ENCODE peak calls at places on chromosomes 12 and 14, in six cellular contexts. J is left ventricle myocardium inferior, Y is fibroblast of the aortic adventitia, S is Panc1, R is cardiac fibroblast, C is sigmoid colon. P is an unnamed sample.

GRCh38 chr14:61186793-61187641 is 94.1 kb downstream of the TMEM30B start:
- DNase-seq in J (no peak), Y (no peak), S (no peak), R (no peak), C (no peak), P (no peak)

GRCh38 chr12:2408262-2408661 is 355.5 kb downstream of the CACNA1C start:
- DNase-seq in J (no peak), Y (no peak), S (no peak), R (no peak), C (no peak), P (no peak)

GRCh38 chr12:26280869-26281268 is 85.5 kb downstream of the SSPN start:
- DNase-seq in J (no peak), Y (no peak), S (no peak), R (no peak), C (no peak), P (no peak)

GRCh38 chr12:52175411-52176350 is 16.1 kb downstream of the KRT80 start:
- DNase-seq in J (no peak), Y (no peak), S (no peak), R (peak; percentile 65), C (no peak), P (no peak)

GRCh38 chr12:79547044-79547734 is 143.6 kb downstream of the PAWR start:
- DNase-seq in J (no peak), Y (peak; percentile 85), S (peak; percentile 93), R (peak; percentile 92), C (no peak), P (no peak)

GRCh38 chr12:119328111-119328510 is 6.4 kb upstream of the CCDC60 start:
- DNase-seq in J (no peak), Y (no peak), S (peak; percentile 7), R (no peak), C (peak; percentile 69), P (peak; percentile 33)

GRCh38 chr12:1917172-1918070 is 1.0 kb downstream of the CACNA2D4 start:
- DNase-seq in J (no peak), Y (no peak), S (no peak), R (no peak), C (peak; percentile 66), P (no peak)

GRCh38 chr12:12813120-12814101 is at the start of gene DDX47:
- DNase-seq in J (peak; percentile 97), Y (peak; percentile 91), S (no peak), R (peak; percentile 94), C (peak; percentile 97), P (peak; percentile 99)

GRCh38 chr12:57628280-57629191 is 4.5 kb downstream of the B4GALNT1 start:
- DNase-seq in J (no peak), Y (no peak), S (no peak), R (no peak), C (peak; percentile 58), P (no peak)

GRCh38 chr12:53695148-53696138 is 19.6 kb upstream of the ATP5MC2 start:
- DNase-seq in J (no peak), Y (peak; percentile 56), S (no peak), R (peak; percentile 77), C (no peak), P (peak; percentile 44)

GRCh38 chr12:73623421-73623820 is 914.2 kb upstream of the ATXN7L3B start:
- DNase-seq in J (no peak), Y (no peak), S (no peak), R (no peak), C (no peak), P (no peak)

GRCh38 chr12:2255301-2255700 is 202.5 kb downstream of the CACNA1C start:
- DNase-seq in J (no peak), Y (no peak), S (no peak), R (no peak), C (no peak), P (no peak)

GRCh38 chr14:88791629-88792571 is 853 bp downstream of the EML5 start:
- DNase-seq in J (no peak), Y (no peak), S (no peak), R (no peak), C (peak; percentile 66), P (peak; percentile 54)

GRCh38 chr12:58920102-58920955 is at the start of gene LRIG3:
- DNase-seq in J (peak; percentile 90), Y (peak; percentile 89), S (peak; percentile 41), R (peak; percentile 89), C (peak; percentile 96), P (peak; percentile 90)

GRCh38 chr12:58919271-58920101 is 818 bp downstream of the LRIG3 start:
- DNase-seq in J (no peak), Y (peak; percentile 67), S (peak; percentile 33), R (peak; percentile 66), C (peak; percentile 71), P (peak; percentile 67)

GRCh38 chr12:58923781-58924180 is 3.5 kb upstream of the LRIG3 start:
- DNase-seq in J (no peak), Y (no peak), S (no peak), R (no peak), C (no peak), P (no peak)

GRCh38 chr12:58922849-58923248 is 2.5 kb upstream of the LRIG3 start:
- DNase-seq in J (no peak), Y (peak; percentile 85), S (no peak), R (peak; percentile 75), C (no peak), P (no peak)

DNA sequence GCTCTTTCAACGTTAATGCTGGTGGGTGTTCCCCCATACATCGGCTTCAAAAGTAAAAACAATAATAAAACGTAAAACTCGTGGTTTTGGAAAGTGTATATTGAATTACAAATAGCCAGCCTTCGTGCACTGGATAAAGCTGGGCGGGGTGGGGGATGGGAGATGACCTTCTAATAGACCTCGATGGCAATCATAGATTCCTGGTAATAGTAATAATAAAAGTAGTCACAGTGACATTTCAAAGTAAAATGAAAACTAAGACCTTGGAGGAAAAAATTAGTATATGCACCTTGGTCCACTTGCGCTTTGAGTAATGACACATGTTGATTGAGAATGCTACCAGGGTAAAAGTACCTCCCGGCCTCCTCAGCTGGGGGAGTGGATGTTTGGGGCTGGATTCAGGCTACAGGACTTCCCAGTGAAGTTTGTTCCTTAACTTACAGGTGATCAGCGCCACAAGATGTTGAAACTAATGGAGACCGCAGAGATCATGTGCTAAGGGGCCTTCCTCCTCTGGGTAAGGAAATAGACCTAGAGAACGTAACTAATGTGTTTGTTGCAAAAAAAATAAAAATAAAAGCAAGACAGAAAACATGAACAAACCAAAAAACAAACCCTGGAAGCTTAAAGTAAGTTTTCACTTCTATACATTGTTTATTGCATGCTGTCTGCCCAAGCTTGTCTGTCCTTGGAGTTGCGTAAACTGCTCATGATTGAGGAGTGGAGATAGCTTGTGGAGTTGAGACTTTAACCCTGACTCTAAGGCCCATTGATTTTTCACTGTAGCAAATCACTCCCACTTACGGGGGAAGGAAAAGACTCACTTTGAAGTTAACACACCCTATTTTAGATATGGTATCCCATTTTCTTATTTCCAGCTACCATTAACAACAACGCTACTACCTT is 905 bp upstream of the LRIG3 start:
- DNase-seq in J (no peak), Y (no peak), S (no peak), R (no peak), C (no peak), P (peak; percentile 63)
- H3K4me3 ChIP-seq in J (peak overlapping the region; percentile 84), Y (peak overlapping the region; percentile 94), S (peak overlapping the region; percentile 82), R (peak overlapping the region; percentile 86), C (peak overlapping the region; percentile 90), P (peak overlapping the region; percentile 79)

GRCh38 chr12:24595652-24596235 is 353.2 kb downstream of the BCAT1 start:
- DNase-seq in J (no peak), Y (peak; percentile 11), S (no peak), R (peak; percentile 25), C (no peak), P (no peak)
- TF ChIP-seq CTCF in J (peak; percentile 23), Y (peak; percentile 55), S (peak; percentile 63), R (peak; percentile 39), C (no peak), P (no peak)

DNA sequence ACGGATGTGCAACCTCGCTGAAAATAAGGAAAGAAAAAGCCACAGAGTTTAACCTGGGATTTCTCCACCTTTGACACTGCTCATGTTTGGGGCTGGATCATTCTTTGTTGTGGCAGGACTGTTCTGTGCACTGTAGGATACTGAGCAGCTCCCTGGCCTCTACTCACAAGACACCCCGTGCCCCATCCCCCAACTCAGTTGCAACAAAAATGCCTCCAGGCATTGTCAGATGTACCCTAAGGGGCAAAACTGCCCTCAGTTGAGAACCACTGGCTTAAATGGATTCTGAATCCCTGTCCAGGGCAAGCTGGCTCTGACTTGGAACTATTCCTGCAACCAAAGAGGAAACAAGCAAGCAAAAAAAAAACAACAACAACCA is 2.1 kb downstream of the GLTP start:
- DNase-seq in J (no peak), Y (no peak), S (no peak), R (no peak), C (no peak), P (no peak)
- H3K4me3 ChIP-seq in J (no peak overlapping the region), Y (no peak overlapping the region), S (no peak overlapping the region), R (no peak overlapping the region), C (no peak overlapping the region), P (no peak overlapping the region)

GRCh38 chr12:100123316-100124095 is 19.2 kb downstream of the BLTP3B start:
- DNase-seq in J (no peak), Y (no peak), S (no peak), R (no peak), C (no peak), P (no peak)
- TF ChIP-seq CTCF in J (no peak), Y (no peak), S (no peak), R (no peak), C (no peak), P (no peak)

GRCh38 chr14:73393375-73393774 is 65.0 kb downstream of the NUMB start:
- DNase-seq in J (no peak), Y (no peak), S (no peak), R (no peak), C (no peak), P (no peak)
- H3K4me3 ChIP-seq in J (no peak overlapping the region), Y (no peak overlapping the region), S (no peak overlapping the region), R (no peak overlapping the region), C (no peak overlapping the region), P (no peak overlapping the region)

GRCh38 chr12:30823140-30823669 is 68.5 kb upstream of the CAPRIN2 start:
- DNase-seq in J (peak; percentile 31), Y (peak; percentile 5), S (no peak), R (peak; percentile 32), C (no peak), P (peak; percentile 55)
- TF ChIP-seq CTCF in J (peak; percentile 28), Y (peak; percentile 12), S (no peak), R (peak; percentile 34), C (no peak), P (peak; percentile 17)